ENCODE peak calls at places on chromosomes 5 and 9, in four cellular contexts. B, F, U and C are unnamed samples.

GRCh38 chr9:96871176-96871575 is 16.9 kb upstream of the ZNF782 start:
- DNase-seq in B (no peak), F (no peak), U (no peak), C (no peak)

GRCh38 chr9:8338742-8339425 is 539.3 kb upstream of the DMAC1 start:
- DNase-seq in B (no peak), F (no peak), U (no peak), C (no peak)

GRCh38 chr5:79954620-79955019 is 36.4 kb downstream of the MTX3 start:
- DNase-seq in B (no peak), F (no peak), U (peak), C (no peak)

GRCh38 chr5:152271420-152271819 is 133.7 kb downstream of the NMUR2 start:
- DNase-seq in B (no peak), F (no peak), U (peak), C (no peak)

GRCh38 chr9:115781361-115781760 is 372.2 kb upstream of the PAPPA start:
- DNase-seq in B (no peak), F (no peak), U (peak), C (no peak)

GRCh38 chr9:122477346-122477745 is 380 bp downstream of the OR1J1 start:
- DNase-seq in B (no peak), F (no peak), U (no peak), C (no peak)

GRCh38 chr5:52134013-52134650 is 653.6 kb upstream of the ITGA1 start:
- DNase-seq in B (no peak), F (no peak), U (no peak), C (no peak)

GRCh38 chr9:135410831-135411473 is 68.6 kb upstream of the PPP1R26 start:
- DNase-seq in B (no peak), F (no peak), U (no peak), C (no peak)

GRCh38 chr9:68584110-68585033 is 43.7 kb upstream of the TMEM252 start:
- DNase-seq in B (peak), F (peak), U (peak), C (no peak)

GRCh38 chr9:107932036-107932435 is 442.5 kb upstream of the KLF4 start:
- DNase-seq in B (no peak), F (no peak), U (no peak), C (no peak)

GRCh38 chr5:146528232-146528631 is 12.2 kb upstream of the GPR151 start:
- DNase-seq in B (no peak), F (no peak), U (peak), C (no peak)

GRCh38 chr9:125878241-125878640 is 131.1 kb downstream of the PBX3 start:
- DNase-seq in B (no peak), F (no peak), U (no peak), C (no peak)

GRCh38 chr5:56314536-56314935 is 81.4 kb upstream of the ANKRD55 start:
- DNase-seq in B (no peak), F (no peak), U (peak), C (no peak)

GRCh38 chr5:67287795-67288194 is 91.2 kb upstream of the CD180 start:
- DNase-seq in B (no peak), F (no peak), U (no peak), C (no peak)

GRCh38 chr9:27168496-27168895 is 59.5 kb downstream of the TEK start:
- DNase-seq in B (no peak), F (no peak), U (no peak), C (no peak)

GRCh38 chr5:115542651-115543364 is 1.8 kb downstream of the FEM1C start:
- DNase-seq in B (no peak), F (no peak), U (peak), C (no peak)

GRCh38 chr5:139975306-139975705 is 67.8 kb downstream of the NRG2 start:
- DNase-seq in B (no peak), F (no peak), U (no peak), C (no peak)

GRCh38 chr5:151420127-151420526 is 27.3 kb upstream of the SLC36A1 start:
- DNase-seq in B (no peak), F (no peak), U (no peak), C (no peak)

GRCh38 chr9:130144703-130145102 is 27.5 kb upstream of the NCS1 start:
- DNase-seq in B (no peak), F (no peak), U (no peak), C (no peak)

GRCh38 chr5:151063590-151063989 is 17.2 kb downstream of the TNIP1 start:
- DNase-seq in B (no peak), F (no peak), U (no peak), C (no peak)

GRCh38 chr5:96115467-96115812 is 153.8 kb upstream of the ELL2 start:
- DNase-seq in B (no peak), F (no peak), U (no peak), C (no peak)

GRCh38 chr5:42555797-42556196 is 132.6 kb downstream of the GHR start:
- DNase-seq in B (no peak), F (no peak), U (peak), C (no peak)

GRCh38 chr9:7154003-7154619 is 396.3 kb downstream of the KDM4C start:
- DNase-seq in B (no peak), F (no peak), U (no peak), C (no peak)

GRCh38 chr9:94056442-94056974 is 27.8 kb upstream of the PTPDC1 start:
- DNase-seq in B (no peak), F (no peak), U (no peak), C (no peak)

GRCh38 chr5:156411131-156411727 is 84.3 kb downstream of the SGCD start:
- DNase-seq in B (no peak), F (no peak), U (no peak), C (no peak)

GRCh38 chr5:149135536-149136201 is 5.6 kb upstream of the ABLIM3 start:
- DNase-seq in B (no peak), F (no peak), U (peak), C (no peak)